ENCODE peak calls at places on chromosome 4, in six cellular contexts. J is fibroblast of the aortic adventitia, V is AG10803, B is prostate gland, O is HL-60, U is breast epithelium. N is an unnamed sample.

GRCh38 chr4:112270643-112271484 is 14.8 kb downstream of the TIFA start:
- DNase-seq in J (peak; percentile 72), V (peak; percentile 81), B (no peak), O (no peak), U (no peak), N (no peak)

GRCh38 chr4:114694770-114695169 is 96.2 kb downstream of the UGT8 start:
- DNase-seq in J (peak; percentile 49), V (peak; percentile 19), B (no peak), O (no peak), U (no peak), N (peak; percentile 52)

GRCh38 chr4:18975916-18976610 is 954.5 kb upstream of the LCORL start:
- DNase-seq in J (no peak), V (no peak), B (no peak), O (no peak), U (no peak), N (no peak)

GRCh38 chr4:17780461-17781071 is 855 bp downstream of the FAM184B start:
- DNase-seq in J (peak; percentile 51), V (peak; percentile 61), B (no peak), O (no peak), U (no peak), N (no peak)

GRCh38 chr4:151664289-151664688 is 96.5 kb downstream of the GATB start:
- DNase-seq in J (no peak), V (no peak), B (no peak), O (no peak), U (no peak), N (no peak)

GRCh38 chr4:75919914-75920313 is 17.7 kb upstream of the PPEF2 start:
- DNase-seq in J (peak; percentile 66), V (peak; percentile 68), B (no peak), O (no peak), U (no peak), N (no peak)

GRCh38 chr4:8188743-8189550 is 10.1 kb upstream of the SH3TC1 start:
- DNase-seq in J (no peak), V (no peak), B (peak; percentile 92), O (no peak), U (peak; percentile 82), N (no peak)

GRCh38 chr4:53455766-53456165 is 78.3 kb downstream of the FIP1L1 start:
- DNase-seq in J (no peak), V (no peak), B (peak; percentile 5), O (no peak), U (no peak), N (no peak)

GRCh38 chr4:164412246-164412645 is 341.7 kb upstream of the SMIM31 start:
- DNase-seq in J (no peak), V (no peak), B (no peak), O (no peak), U (no peak), N (no peak)

GRCh38 chr4:26763063-26763462 is 97.6 kb upstream of the STIM2 start:
- DNase-seq in J (no peak), V (no peak), B (no peak), O (no peak), U (no peak), N (no peak)

DNA sequence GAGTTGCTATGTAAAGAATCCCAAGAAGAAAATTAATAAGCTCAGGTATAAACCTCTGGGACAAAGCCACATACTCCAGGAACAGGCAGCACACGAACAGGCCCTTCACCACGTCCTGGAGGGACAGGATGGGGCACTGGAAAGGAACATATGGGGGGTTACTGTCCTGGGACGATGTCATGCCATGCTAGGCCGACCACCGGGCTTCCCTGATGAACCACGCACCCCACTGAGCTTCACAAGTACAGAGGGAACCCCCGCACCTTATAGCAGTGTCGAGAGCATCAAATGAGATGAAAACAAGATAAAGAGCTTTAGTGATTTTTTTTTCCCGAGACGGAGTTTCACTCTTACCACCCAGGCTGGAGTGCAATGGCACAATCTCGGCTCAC is 19.1 kb downstream of the NOP14 start:
- DNase-seq in J (no peak), V (no peak), B (no peak), O (no peak), U (no peak), N (no peak)
- H3K4me3 ChIP-seq in J (no peak overlapping the region), V (no peak overlapping the region), B (no peak overlapping the region), O (no peak overlapping the region), U (no peak overlapping the region), N (no peak overlapping the region)

GRCh38 chr4:185774076-185774731 is 37.8 kb downstream of the SORBS2 start:
- DNase-seq in J (no peak), V (no peak), B (no peak), O (no peak), U (no peak), N (no peak)
- H3K4me3 ChIP-seq in J (no peak overlapping the region), V (peak overlapping the region; percentile 18), B (peak overlapping the region; percentile 12), O (no peak overlapping the region), U (peak overlapping the region; percentile 54), N (no peak overlapping the region)

DNA sequence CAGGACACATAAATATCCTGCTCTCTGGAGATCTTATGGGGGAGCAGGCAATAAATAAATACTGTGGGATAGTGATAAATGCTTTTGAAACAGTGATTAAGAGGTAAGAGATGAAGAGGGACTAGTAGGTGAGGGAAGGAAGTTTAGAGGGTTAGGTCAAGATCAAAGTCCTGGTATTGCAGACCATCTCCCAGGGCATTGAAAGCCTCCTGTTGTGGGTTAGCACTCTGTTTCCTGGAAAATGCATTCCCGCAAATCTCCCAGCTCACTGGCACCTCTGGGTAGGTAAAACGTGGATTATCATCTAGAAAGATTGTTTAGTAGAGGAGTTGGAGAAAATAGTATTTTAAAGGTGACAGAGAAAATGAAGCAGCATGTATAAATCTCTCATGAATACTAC is 2.2 kb downstream of the SNX25 start:
- DNase-seq in J (no peak), V (no peak), B (no peak), O (no peak), U (no peak), N (no peak)
- H3K4me3 ChIP-seq in J (peak overlapping the region; percentile 96), V (no peak overlapping the region), B (peak overlapping the region; percentile 82), O (no peak overlapping the region), U (no peak overlapping the region), N (peak overlapping the region; percentile 91)

DNA sequence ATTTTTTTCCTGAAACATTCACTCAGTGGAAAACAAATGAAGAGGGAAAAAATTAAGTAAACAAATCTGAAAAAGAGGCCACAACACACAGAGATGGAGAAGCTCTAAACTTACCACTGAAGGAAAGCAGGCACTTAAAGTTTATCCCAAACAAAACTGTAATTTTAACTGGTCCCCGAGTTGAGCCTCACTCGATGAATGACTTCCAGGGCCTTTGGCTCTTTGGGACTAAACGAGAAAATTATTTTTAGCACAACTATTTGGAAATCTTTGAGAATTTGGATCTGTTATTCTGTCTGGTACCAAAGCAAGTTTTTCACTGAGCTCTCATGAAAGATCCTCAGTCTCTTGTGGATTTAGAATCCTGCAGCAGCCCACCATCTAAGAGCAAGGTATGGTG is at the start of gene C1QTNF7:
- DNase-seq in J (no peak), V (no peak), B (no peak), O (no peak), U (no peak), N (no peak)
- H3K4me3 ChIP-seq in J (no peak within 1 kb of the TSS), V (no peak within 1 kb of the TSS), B (no peak within 1 kb of the TSS), O (no peak within 1 kb of the TSS), U (no peak within 1 kb of the TSS), N (no peak within 1 kb of the TSS)

DNA sequence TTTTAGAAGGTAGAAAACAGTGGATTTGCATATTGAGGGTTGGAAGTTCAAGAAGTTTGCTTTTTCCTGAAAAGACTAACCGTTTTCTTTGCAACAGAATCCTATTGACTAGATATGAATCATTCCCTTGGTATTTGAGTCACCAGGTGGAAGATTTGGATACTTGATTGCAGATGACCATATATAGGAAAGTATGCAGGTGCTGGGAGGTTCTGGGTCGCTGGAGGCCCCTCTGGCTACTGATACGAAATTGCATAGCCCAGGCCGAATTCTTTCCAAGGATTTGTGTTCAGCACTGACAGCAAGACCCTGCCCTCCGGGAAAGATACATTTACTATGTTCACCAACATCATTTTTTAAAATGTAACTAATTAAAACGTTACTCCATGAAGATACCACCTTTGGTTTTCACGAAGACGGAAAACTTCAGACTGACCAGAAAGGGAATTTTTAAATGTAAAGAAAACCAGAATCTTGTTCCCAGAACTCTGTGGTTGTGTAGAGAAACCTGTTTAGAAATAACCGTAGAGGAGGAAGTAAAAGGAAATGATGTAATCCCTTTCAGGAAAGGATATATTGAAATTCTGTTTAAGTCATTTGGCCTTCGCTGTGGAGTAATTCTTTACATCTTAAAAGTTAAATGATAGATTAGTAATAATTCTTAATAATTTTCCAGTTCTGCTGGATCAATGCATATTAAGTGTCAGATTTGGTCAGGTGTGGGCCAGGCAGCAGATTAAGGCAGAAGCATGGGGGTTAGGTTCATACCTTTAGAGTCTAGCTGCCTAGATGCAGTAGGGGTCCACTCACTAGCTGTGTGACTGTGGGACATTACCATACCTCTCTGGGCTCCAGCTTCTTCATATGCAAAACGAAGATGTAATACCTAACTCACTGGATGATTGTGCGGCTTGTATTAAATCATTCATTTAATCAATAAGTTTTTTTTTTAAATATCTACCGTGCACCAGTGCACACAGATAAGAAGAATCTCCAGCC is 1.1 kb downstream of the ANXA3 start:
- DNase-seq in J (no peak), V (no peak), B (peak; percentile 51), O (peak; percentile 13), U (peak; percentile 85), N (no peak)
- H3K4me3 ChIP-seq in J (peak overlapping the region; percentile 67), V (no peak overlapping the region), B (peak overlapping the region; percentile 58), O (peak overlapping the region; percentile 52), U (peak overlapping the region; percentile 90), N (no peak overlapping the region)

GRCh38 chr4:128601992-128602695 is 207.4 kb upstream of the JADE1 start:
- DNase-seq in J (peak; percentile 51), V (peak; percentile 37), B (no peak), O (no peak), U (no peak), N (no peak)
- H3K4me3 ChIP-seq in J (no peak overlapping the region), V (no peak overlapping the region), B (no peak overlapping the region), O (no peak overlapping the region), U (no peak overlapping the region), N (no peak overlapping the region)

GRCh38 chr4:3850128-3850527 is 83.9 kb downstream of the ADRA2C start:
- DNase-seq in J (no peak), V (no peak), B (no peak), O (no peak), U (no peak), N (no peak)
- H3K4me3 ChIP-seq in J (no peak overlapping the region), V (no peak overlapping the region), B (no peak overlapping the region), O (no peak overlapping the region), U (no peak overlapping the region), N (no peak overlapping the region)

GRCh38 chr4:81429607-81430006 is 42.1 kb downstream of the RASGEF1B start:
- DNase-seq in J (no peak), V (no peak), B (no peak), O (no peak), U (no peak), N (no peak)
- H3K4me3 ChIP-seq in J (no peak overlapping the region), V (no peak overlapping the region), B (no peak overlapping the region), O (no peak overlapping the region), U (no peak overlapping the region), N (no peak overlapping the region)